ENCODE peak calls at places on chromosomes 16 and 17, in four cellular contexts. P is A549; Z is ovary; I is CD8-positive, alpha-beta memory T cell. U is an unnamed sample.
A peak's percentile ranks its signal among the peaks of the same experiment; 100 is the strongest.

GRCh38 chr17:4498461-4499397 is at the start of gene SPNS2:
- DNase-seq in P (peak; percentile 55), Z (peak; percentile 28), I (peak; percentile 64), U (peak; percentile 53)

GRCh38 chr16:89605186-89605970 is 8.1 kb upstream of the DPEP1 start:
- DNase-seq in P (no peak), Z (no peak), I (no peak), U (no peak)

GRCh38 chr16:12319464-12320030 is 343.0 kb downstream of the SNX29 start:
- DNase-seq in P (no peak), Z (no peak), I (no peak), U (no peak)

GRCh38 chr16:30567991-30568638 is 3.4 kb downstream of the ZNF688 start:
- DNase-seq in P (peak; percentile 78), Z (no peak), I (peak; percentile 61), U (peak; percentile 54)

GRCh38 chr17:14474591-14474990 is 173.7 kb downstream of the HS3ST3B1 start:
- DNase-seq in P (peak; percentile 23), Z (no peak), I (no peak), U (no peak)

GRCh38 chr16:70691223-70692129 is 5.6 kb upstream of the MTSS2 start:
- DNase-seq in P (peak; percentile 67), Z (peak; percentile 82), I (no peak), U (no peak)

GRCh38 chr17:44898768-44899073 is 524 bp downstream of the EFTUD2 start:
- DNase-seq in P (no peak), Z (no peak), I (no peak), U (no peak)

GRCh38 chr17:47955497-47956461 is 1.9 kb downstream of the PRR15L start:
- DNase-seq in P (no peak), Z (no peak), I (no peak), U (no peak)

GRCh38 chr16:33877-34707 is 19.3 kb downstream of the POLR3K start:
- DNase-seq in P (no peak), Z (no peak), I (no peak), U (no peak)

GRCh38 chr16:84088695-84089395 is 27.9 kb downstream of the MBTPS1 start:
- DNase-seq in P (peak; percentile 20), Z (no peak), I (peak; percentile 13), U (peak; percentile 62)

GRCh38 chr17:312476-313148 is 40.0 kb downstream of the RPH3AL start:
- DNase-seq in P (no peak), Z (no peak), I (no peak), U (no peak)

GRCh38 chr17:27384261-27384701 is 72.0 kb upstream of the KSR1 start:
- DNase-seq in P (peak; percentile 67), Z (no peak), I (no peak), U (no peak)

GRCh38 chr16:87692756-87693155 is 73.0 kb downstream of the KLHDC4 start:
- DNase-seq in P (no peak), Z (no peak), I (no peak), U (no peak)

GRCh38 chr17:683040-683439 is 31.6 kb downstream of the VPS53 start:
- DNase-seq in P (no peak), Z (no peak), I (no peak), U (no peak)

GRCh38 chr17:31416503-31416923 is 25.0 kb downstream of the RAB11FIP4 start:
- DNase-seq in P (no peak), Z (no peak), I (no peak), U (no peak)

GRCh38 chr17:36937001-36937960 is at the start of gene LHX1:
- DNase-seq in P (no peak), Z (no peak), I (no peak), U (no peak)

GRCh38 chr17:19331134-19331533 is 31.4 kb downstream of the B9D1 start:
- DNase-seq in P (no peak), Z (no peak), I (no peak), U (no peak)

GRCh38 chr16:86103320-86103719 is 204.4 kb downstream of the IRF8 start:
- DNase-seq in P (no peak), Z (no peak), I (no peak), U (no peak)

GRCh38 chr16:55495616-55496289 is 13.1 kb upstream of the LPCAT2 start:
- DNase-seq in P (no peak), Z (no peak), I (no peak), U (no peak)

GRCh38 chr17:82882715-82883446 is 43.1 kb upstream of the ZNF750 start:
- DNase-seq in P (no peak), Z (no peak), I (peak; percentile 92), U (peak; percentile 64)

GRCh38 chr17:32822996-32823395 is 53.9 kb downstream of the MYO1D start:
- DNase-seq in P (no peak), Z (no peak), I (no peak), U (no peak)

GRCh38 chr17:8835106-8835505 is 32.4 kb downstream of the PIK3R6 start:
- DNase-seq in P (no peak), Z (no peak), I (no peak), U (no peak)

GRCh38 chr17:69572747-69573146 is 158.2 kb downstream of the MAP2K6 start:
- DNase-seq in P (no peak), Z (no peak), I (no peak), U (no peak)

GRCh38 chr16:80594756-80595155 is 54.0 kb downstream of the DYNLRB2 start:
- DNase-seq in P (no peak), Z (no peak), I (no peak), U (no peak)

GRCh38 chr17:8152981-8153549 is 861 bp upstream of the PER1 start:
- DNase-seq in P (no peak), Z (peak; percentile 38), I (no peak), U (no peak)

GRCh38 chr17:83124871-83125514 is 45.6 kb downstream of the METRNL start:
- DNase-seq in P (no peak), Z (peak; percentile 5), I (peak; percentile 74), U (peak; percentile 14)

GRCh38 chr16:74736531-74737157 is 36.0 kb upstream of the MLKL start:
- DNase-seq in P (no peak), Z (no peak), I (no peak), U (no peak)

GRCh38 chr17:20063665-20064648 is 54.8 kb downstream of the SPECC1 start:
- DNase-seq in P (peak; percentile 91), Z (peak; percentile 96), I (no peak), U (no peak)

GRCh38 chr17:69246726-69247375 is 18.2 kb upstream of the ABCA10 start:
- DNase-seq in P (peak; percentile 55), Z (no peak), I (peak; percentile 9), U (no peak)

GRCh38 chr17:43608313-43608712 is 53.4 kb downstream of the MEOX1 start:
- DNase-seq in P (peak; percentile 75), Z (no peak), I (no peak), U (no peak)

GRCh38 chr16:86085795-86086194 is 186.8 kb downstream of the IRF8 start:
- DNase-seq in P (no peak), Z (no peak), I (no peak), U (no peak)

GRCh38 chr16:66524601-66525164 is 25.2 kb downstream of the TK2 start:
- DNase-seq in P (no peak), Z (no peak), I (peak; percentile 38), U (no peak)

GRCh38 chr17:5364696-5365095 is 54.8 kb downstream of the NUP88 start:
- DNase-seq in P (no peak), Z (no peak), I (no peak), U (no peak)

GRCh38 chr17:36575028-36575427 is 16.7 kb upstream of the DHRS11 start:
- DNase-seq in P (no peak), Z (no peak), I (no peak), U (no peak)

GRCh38 chr16:11670171-11671131 is 2.2 kb downstream of the SNN start:
- DNase-seq in P (no peak), Z (peak; percentile 35), I (peak; percentile 27), U (peak; percentile 39)

GRCh38 chr16:23755484-23755809 is 621 bp downstream of the CHP2 start:
- DNase-seq in P (no peak), Z (no peak), I (no peak), U (no peak)

GRCh38 chr17:80198144-80198661 is 21.9 kb downstream of the SGSH start:
- DNase-seq in P (no peak), Z (no peak), I (no peak), U (no peak)

GRCh38 chr17:22268912-22269220 is 576.5 kb downstream of the KCNJ18 start:
- DNase-seq in P (no peak), Z (no peak), I (no peak), U (no peak)
- H3K9me3 ChIP-seq in P (no peaks in the 10 kb centered on the region), Z (no peaks in the 10 kb centered on the region), I (no peaks in the 10 kb centered on the region), U (no peaks in the 10 kb centered on the region)

GRCh38 chr16:35184356-35184870 is 1725.0 kb downstream of the TP53TG3F start:
- DNase-seq in P (no peak), Z (no peak), I (no peak), U (no peak)
- H3K9me3 ChIP-seq in P (no peaks in the 10 kb centered on the region), Z (no peaks in the 10 kb centered on the region), I (no peaks in the 10 kb centered on the region), U (peaks cover 18% of the 10 kb centered on the region)

GRCh38 chr16:57648590-57649442 is 19.3 kb upstream of the ADGRG3 start:
- DNase-seq in P (peak; percentile 85), Z (no peak), I (peak; percentile 75), U (peak; percentile 82)
- H3K9me3 ChIP-seq in P (no peaks in the 10 kb centered on the region), Z (no peaks in the 10 kb centered on the region), I (no peaks in the 10 kb centered on the region), U (no peaks in the 10 kb centered on the region)

DNA sequence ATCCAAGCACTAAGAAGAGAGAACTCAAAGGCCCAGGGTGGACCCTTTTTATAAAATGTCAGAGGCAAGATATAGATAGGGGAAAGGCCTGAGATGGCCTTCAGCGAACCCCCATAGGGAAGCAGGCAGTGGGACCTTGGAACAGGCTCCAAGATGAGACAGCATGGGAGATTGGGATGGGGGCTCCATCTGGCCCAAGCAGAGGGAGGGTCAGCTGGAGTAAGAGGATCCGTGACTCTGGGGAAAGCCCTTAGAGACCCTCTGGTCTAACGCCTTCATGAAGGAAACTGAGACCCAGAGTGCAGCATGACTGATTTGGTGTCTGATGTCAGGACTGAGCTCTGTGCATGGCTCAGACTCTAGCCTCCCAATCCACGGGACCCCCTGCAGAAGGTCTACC is 30.8 kb downstream of the C17orf100 start:
- DNase-seq in P (no peak), Z (no peak), I (no peak), U (no peak)
- H3K9me3 ChIP-seq in P (no peaks in the 10 kb centered on the region), Z (no peaks in the 10 kb centered on the region), I (no peaks in the 10 kb centered on the region), U (no peaks in the 10 kb centered on the region)

U was measured in CD4-positive, alpha-beta T cell.